ENCODE peak calls at places on chromosomes 6 and 20, in four cellular contexts. One of them, this sample, is unnamed.

GRCh38 chr6:71510057-71510713 is 221.6 kb downstream of the OGFRL1 start:
- DNase-seq in activated CD8-positive, alpha-beta memory T cell treated with anti-CD3 and anti-CD28 coated beads, Interleukin-2, amount 10 ng/mL, durations not matched to agents 7 days and 5 days: no peak
- DNase-seq in hepatic stellate cell: peak
- DNase-seq in EH: peak
- DNase-seq in this sample: peak

GRCh38 chr6:70310063-70310694 is 7.3 kb upstream of the COL9A1 start:
- DNase-seq in activated CD8-positive, alpha-beta memory T cell treated with anti-CD3 and anti-CD28 coated beads, Interleukin-2, amount 10 ng/mL, durations not matched to agents 7 days and 5 days: no peak
- DNase-seq in hepatic stellate cell: no peak
- DNase-seq in EH: peak
- DNase-seq in this sample: peak

GRCh38 chr20:4573564-4574355 is 147.9 kb upstream of the PRND start:
- DNase-seq in activated CD8-positive, alpha-beta memory T cell treated with anti-CD3 and anti-CD28 coated beads, Interleukin-2, amount 10 ng/mL, durations not matched to agents 7 days and 5 days: no peak
- DNase-seq in hepatic stellate cell: peak
- DNase-seq in EH: peak
- DNase-seq in this sample: peak

GRCh38 chr6:143187173-143187908 is 126.7 kb downstream of the AIG1 start:
- DNase-seq in activated CD8-positive, alpha-beta memory T cell treated with anti-CD3 and anti-CD28 coated beads, Interleukin-2, amount 10 ng/mL, durations not matched to agents 7 days and 5 days: no peak
- DNase-seq in hepatic stellate cell: peak
- DNase-seq in EH: peak
- DNase-seq in this sample: peak

GRCh38 chr20:4813076-4813838 is 91.5 kb downstream of the PRND start:
- DNase-seq in activated CD8-positive, alpha-beta memory T cell treated with anti-CD3 and anti-CD28 coated beads, Interleukin-2, amount 10 ng/mL, durations not matched to agents 7 days and 5 days: peak
- DNase-seq in hepatic stellate cell: no peak
- DNase-seq in EH: no peak
- DNase-seq in this sample: no peak

GRCh38 chr6:110681543-110682459 is 133.5 kb downstream of the CDK19 start:
- DNase-seq in activated CD8-positive, alpha-beta memory T cell treated with anti-CD3 and anti-CD28 coated beads, Interleukin-2, amount 10 ng/mL, durations not matched to agents 7 days and 5 days: no peak
- DNase-seq in hepatic stellate cell: no peak
- DNase-seq in EH: peak
- DNase-seq in this sample: no peak

GRCh38 chr20:11350126-11351005 is 567.3 kb upstream of the BTBD3 start:
- DNase-seq in activated CD8-positive, alpha-beta memory T cell treated with anti-CD3 and anti-CD28 coated beads, Interleukin-2, amount 10 ng/mL, durations not matched to agents 7 days and 5 days: no peak
- DNase-seq in hepatic stellate cell: no peak
- DNase-seq in EH: peak
- DNase-seq in this sample: no peak

GRCh38 chr20:40945754-40946451 is 82.7 kb upstream of the TOP1 start:
- DNase-seq in activated CD8-positive, alpha-beta memory T cell treated with anti-CD3 and anti-CD28 coated beads, Interleukin-2, amount 10 ng/mL, durations not matched to agents 7 days and 5 days: peak
- DNase-seq in hepatic stellate cell: peak
- DNase-seq in EH: peak
- DNase-seq in this sample: peak

GRCh38 chr6:52297433-52297832 is 12.9 kb upstream of the MCM3 start:
- DNase-seq in activated CD8-positive, alpha-beta memory T cell treated with anti-CD3 and anti-CD28 coated beads, Interleukin-2, amount 10 ng/mL, durations not matched to agents 7 days and 5 days: no peak
- DNase-seq in hepatic stellate cell: no peak
- DNase-seq in EH: no peak
- DNase-seq in this sample: no peak

GRCh38 chr20:46371656-46372055 is 34.8 kb downstream of the ELMO2 start:
- DNase-seq in activated CD8-positive, alpha-beta memory T cell treated with anti-CD3 and anti-CD28 coated beads, Interleukin-2, amount 10 ng/mL, durations not matched to agents 7 days and 5 days: no peak
- DNase-seq in hepatic stellate cell: no peak
- DNase-seq in EH: no peak
- DNase-seq in this sample: peak

GRCh38 chr6:111122458-111123286 is 35.4 kb downstream of the SLC16A10 start:
- DNase-seq in activated CD8-positive, alpha-beta memory T cell treated with anti-CD3 and anti-CD28 coated beads, Interleukin-2, amount 10 ng/mL, durations not matched to agents 7 days and 5 days: no peak
- DNase-seq in hepatic stellate cell: no peak
- DNase-seq in EH: no peak
- DNase-seq in this sample: no peak

GRCh38 chr6:135173242-135173988 is 7.7 kb upstream of the MYB start:
- DNase-seq in activated CD8-positive, alpha-beta memory T cell treated with anti-CD3 and anti-CD28 coated beads, Interleukin-2, amount 10 ng/mL, durations not matched to agents 7 days and 5 days: no peak
- DNase-seq in hepatic stellate cell: no peak
- DNase-seq in EH: no peak
- DNase-seq in this sample: no peak

GRCh38 chr20:62063981-62064787 is 1.5 kb downstream of the TAF4 start:
- DNase-seq in activated CD8-positive, alpha-beta memory T cell treated with anti-CD3 and anti-CD28 coated beads, Interleukin-2, amount 10 ng/mL, durations not matched to agents 7 days and 5 days: no peak
- DNase-seq in hepatic stellate cell: peak
- DNase-seq in EH: peak
- DNase-seq in this sample: peak

GRCh38 chr6:42095066-42095465 is 44.7 kb downstream of the TAF8 start:
- DNase-seq in activated CD8-positive, alpha-beta memory T cell treated with anti-CD3 and anti-CD28 coated beads, Interleukin-2, amount 10 ng/mL, durations not matched to agents 7 days and 5 days: no peak
- DNase-seq in hepatic stellate cell: no peak
- DNase-seq in EH: no peak
- DNase-seq in this sample: peak

GRCh38 chr6:116105247-116105646 is 4.6 kb downstream of the NT5DC1 start:
- DNase-seq in activated CD8-positive, alpha-beta memory T cell treated with anti-CD3 and anti-CD28 coated beads, Interleukin-2, amount 10 ng/mL, durations not matched to agents 7 days and 5 days: no peak
- DNase-seq in hepatic stellate cell: no peak
- DNase-seq in EH: no peak
- DNase-seq in this sample: no peak

GRCh38 chr20:5171074-5171789 is 44.4 kb downstream of the CDS2 start:
- DNase-seq in activated CD8-positive, alpha-beta memory T cell treated with anti-CD3 and anti-CD28 coated beads, Interleukin-2, amount 10 ng/mL, durations not matched to agents 7 days and 5 days: no peak
- DNase-seq in hepatic stellate cell: peak
- DNase-seq in EH: no peak
- DNase-seq in this sample: no peak

GRCh38 chr20:34390769-34391447 is 27.8 kb downstream of the ITCH start:
- DNase-seq in activated CD8-positive, alpha-beta memory T cell treated with anti-CD3 and anti-CD28 coated beads, Interleukin-2, amount 10 ng/mL, durations not matched to agents 7 days and 5 days: peak
- DNase-seq in hepatic stellate cell: peak
- DNase-seq in EH: peak
- DNase-seq in this sample: peak

GRCh38 chr20:47113362-47114118 is 218.9 kb downstream of the EYA2 start:
- DNase-seq in activated CD8-positive, alpha-beta memory T cell treated with anti-CD3 and anti-CD28 coated beads, Interleukin-2, amount 10 ng/mL, durations not matched to agents 7 days and 5 days: no peak
- DNase-seq in hepatic stellate cell: no peak
- DNase-seq in EH: peak
- DNase-seq in this sample: peak

This sample was measured in RPMI7951.